ENCODE peak calls at places on chromosome 7, in five cellular contexts. N is thyroid gland; G is brain microvascular endothelial cell; P is GM13977; H is CD4-positive, alpha-beta T cell. Z is an unnamed sample.

GRCh38 chr7:48262606-48263005 is 91.3 kb downstream of the ABCA13 start:
- DNase-seq in N (no peak), G (no peak), P (no peak), H (no peak), Z (no peak)

GRCh38 chr7:146659732-146660131 is 543.1 kb downstream of the CNTNAP2 start:
- DNase-seq in N (no peak), G (no peak), P (no peak), H (no peak), Z (no peak)

GRCh38 chr7:142301923-142302550 is 44.2 kb upstream of the PRSS58 start:
- DNase-seq in N (no peak), G (no peak), P (peak; percentile 42), H (no peak), Z (peak; percentile 12)

GRCh38 chr7:4103352-4104091 is 578.6 kb upstream of the FOXK1 start:
- DNase-seq in N (no peak), G (peak; percentile 78), P (no peak), H (no peak), Z (peak; percentile 8)

GRCh38 chr7:39252916-39253315 is 275.2 kb downstream of the POU6F2 start:
- DNase-seq in N (no peak), G (peak; percentile 22), P (no peak), H (no peak), Z (peak; percentile 10)

GRCh38 chr7:109190766-109191165 is 621.1 kb downstream of the DNAJB9 start:
- DNase-seq in N (no peak), G (no peak), P (no peak), H (no peak), Z (no peak)

GRCh38 chr7:22378199-22378961 is 21.4 kb upstream of the RAPGEF5 start:
- DNase-seq in N (no peak), G (no peak), P (no peak), H (no peak), Z (no peak)

GRCh38 chr7:69738396-69738889 is 140.2 kb downstream of the AUTS2 start:
- DNase-seq in N (no peak), G (no peak), P (peak; percentile 17), H (no peak), Z (peak; percentile 37)

GRCh38 chr7:151731022-151731441 is 145.9 kb downstream of the PRKAG2 start:
- DNase-seq in N (no peak), G (no peak), P (no peak), H (no peak), Z (no peak)

GRCh38 chr7:23011222-23011924 is 2.6 kb downstream of the HYCC1 start:
- DNase-seq in N (no peak), G (no peak), P (no peak), H (no peak), Z (no peak)

GRCh38 chr7:4715385-4715770 is 33.3 kb downstream of the FOXK1 start:
- DNase-seq in N (peak; percentile 53), G (peak; percentile 66), P (no peak), H (no peak), Z (peak; percentile 86)

GRCh38 chr7:106568680-106569499 is 92.1 kb downstream of the CCDC71L start:
- DNase-seq in N (no peak), G (no peak), P (no peak), H (no peak), Z (peak; percentile 64)

GRCh38 chr7:112843151-112843550 is 53.0 kb upstream of the TMEM168 start:
- DNase-seq in N (no peak), G (no peak), P (no peak), H (no peak), Z (no peak)

GRCh38 chr7:105429746-105430612 is 41.3 kb upstream of the SRPK2 start:
- DNase-seq in N (peak; percentile 31), G (peak; percentile 52), P (peak; percentile 54), H (peak; percentile 34), Z (peak; percentile 49)

GRCh38 chr7:130838738-130839137 is 104.7 kb upstream of the KLF14 start:
- DNase-seq in N (no peak), G (peak; percentile 48), P (peak; percentile 69), H (no peak), Z (peak; percentile 93)

DNA sequence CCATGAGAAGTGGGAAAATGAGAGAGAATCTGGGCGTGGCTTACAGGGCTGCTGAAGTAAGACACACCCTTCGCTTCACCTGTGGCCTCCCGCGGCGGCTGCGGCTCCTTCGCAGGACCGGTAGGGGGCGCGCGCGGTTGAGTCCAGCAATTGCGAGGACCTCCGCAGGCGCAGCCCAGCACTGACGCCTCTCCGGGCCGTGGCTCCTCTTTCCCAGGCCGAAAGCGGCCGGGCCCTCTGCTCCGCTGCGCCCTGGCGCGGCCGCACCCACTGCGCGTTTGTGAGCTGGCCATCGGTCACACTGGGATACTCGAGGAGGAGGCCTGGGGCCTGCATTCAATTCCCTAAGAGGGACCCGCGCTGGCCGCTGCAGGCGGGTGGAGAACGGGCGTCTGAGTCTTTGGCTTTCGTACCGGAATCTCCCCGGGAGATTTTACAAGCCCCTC is at the start of gene LRRD1:
- DNase-seq in N (peak; percentile 94), G (peak; percentile 83), P (peak; percentile 90), H (peak; percentile 85), Z (peak; percentile 86)
- TF ChIP-seq CTCF in N (peak; percentile 91), G (peak; percentile 91), P (peak; percentile 97), H (peak; percentile 98), Z (peak; percentile 95)

GRCh38 chr7:156820445-156821063 is 72.4 kb downstream of the LMBR1 start:
- DNase-seq in N (no peak), G (no peak), P (peak; percentile 7), H (no peak), Z (no peak)
- TF ChIP-seq CTCF in N (no peak), G (peak; percentile 35), P (peak; percentile 35), H (no peak), Z (peak; percentile 40)

GRCh38 chr7:154299736-154300135 is 247.5 kb downstream of the DPP6 start:
- DNase-seq in N (no peak), G (no peak), P (no peak), H (no peak), Z (no peak)

GRCh38 chr7:154306036-154306435 is 253.8 kb downstream of the DPP6 start:
- DNase-seq in N (no peak), G (no peak), P (no peak), H (no peak), Z (no peak)

GRCh38 chr7:154304740-154305679 is 252.8 kb downstream of the DPP6 start:
- DNase-seq in N (no peak), G (no peak), P (no peak), H (no peak), Z (no peak)

GRCh38 chr7:154304231-154304630 is 252.0 kb downstream of the DPP6 start:
- DNase-seq in N (no peak), G (no peak), P (no peak), H (no peak), Z (no peak)

GRCh38 chr7:154302380-154302779 is 250.2 kb downstream of the DPP6 start:
- DNase-seq in N (no peak), G (no peak), P (no peak), H (no peak), Z (no peak)
- TF ChIP-seq CTCF in N (no peak), G (no peak), P (no peak), H (no peak), Z (no peak)

DNA sequence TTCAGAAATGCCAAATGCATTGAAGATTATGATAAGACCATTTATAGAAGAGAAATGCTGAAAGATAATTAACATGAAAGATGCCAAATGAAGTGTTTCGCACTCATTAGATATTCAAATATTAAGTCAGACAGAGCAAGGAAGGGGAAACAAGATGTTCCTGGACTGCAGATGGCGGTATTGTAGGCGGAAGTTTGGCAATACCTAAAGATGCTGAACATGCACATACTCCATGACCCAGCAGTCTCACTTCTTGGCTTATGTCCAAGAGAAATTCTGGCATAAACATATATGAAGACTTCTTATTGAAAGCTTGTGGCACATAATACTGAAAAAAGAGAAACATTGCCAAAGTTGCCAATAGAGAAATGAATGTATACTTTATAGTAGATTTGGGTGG is 325.4 kb upstream of the SEMA3C start:
- DNase-seq in N (no peak), G (peak; percentile 24), P (no peak), H (no peak), Z (no peak)
- TF ChIP-seq CTCF in N (no peak), G (peak; percentile 35), P (no peak), H (no peak), Z (no peak)

GRCh38 chr7:124171068-124171467 is 138.2 kb upstream of the TMEM229A start:
- DNase-seq in N (peak; percentile 50), G (peak; percentile 7), P (no peak), H (no peak), Z (peak; percentile 28)
- TF ChIP-seq CTCF in N (no peak), G (peak; percentile 64), P (peak; percentile 54), H (no peak), Z (peak; percentile 41)

DNA sequence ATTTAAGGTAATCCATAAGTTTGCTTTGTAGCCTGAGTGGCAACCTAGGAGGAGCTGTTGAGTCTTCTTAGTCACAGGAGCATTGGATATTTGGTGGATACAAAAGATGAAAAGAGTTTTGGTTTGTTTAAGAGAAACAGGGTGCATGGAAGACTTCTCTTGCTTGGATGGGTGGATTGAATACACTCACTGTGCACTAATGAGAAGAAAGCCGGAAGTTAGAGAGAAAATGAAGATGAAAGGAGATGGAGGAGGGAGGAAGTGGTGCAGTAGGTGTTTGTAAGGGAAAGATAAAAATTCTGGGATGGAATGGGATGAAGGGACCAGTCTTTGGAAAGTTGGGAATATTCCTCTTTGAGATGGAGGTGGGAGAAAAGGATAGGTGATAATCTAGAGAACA is 7.7 kb downstream of the MDFIC start:
- DNase-seq in N (no peak), G (no peak), P (no peak), H (no peak), Z (no peak)
- TF ChIP-seq CTCF in N (no peak), G (peak; percentile 22), P (peak; percentile 37), H (no peak), Z (peak; percentile 10)

GRCh38 chr7:132162745-132163144 is 413.5 kb downstream of the PLXNA4 start:
- DNase-seq in N (no peak), G (no peak), P (no peak), H (no peak), Z (no peak)
- TF ChIP-seq CTCF in N (no peak), G (no peak), P (no peak), H (no peak), Z (peak; percentile 6)

GRCh38 chr7:102450242-102450641 is 14.4 kb downstream of the ALKBH4 start:
- DNase-seq in N (no peak), G (no peak), P (peak; percentile 64), H (peak; percentile 54), Z (no peak)
- TF ChIP-seq CTCF in N (no peak), G (peak; percentile 37), P (peak; percentile 54), H (peak; percentile 66), Z (peak; percentile 29)

GRCh38 chr7:86598311-86598710 is 45.4 kb upstream of the GRM3 start:
- DNase-seq in N (no peak), G (no peak), P (no peak), H (no peak), Z (no peak)
- TF ChIP-seq CTCF in N (no peak), G (peak; percentile 3), P (peak; percentile 29), H (no peak), Z (no peak)